ENCODE peak calls at places on chromosomes 13 and 19, in ten cellular contexts. S, H, I, B, V, D, E, C, Q and L are unnamed samples.

GRCh38 chr19:39327318-39327717 is 6.7 kb upstream of the LRFN1 start:
- DNase-seq in E (no peak), S (no peak), Q (no peak), H (no peak), I (no peak), D (no peak), C (no peak), V (no peak), B (no peak), L (no peak)

GRCh38 chr13:110499621-110500281 is 61.8 kb downstream of the RAB20 start:
- DNase-seq in D (peak; percentile 91), C (peak; percentile 84), Q (no peak), B (no peak), S (no peak), H (no peak), I (no peak), V (no peak), E (peak; percentile 79), L (peak; percentile 67)

GRCh38 chr13:19178901-19179593 is 2.6 kb downstream of the TUBA3C start:
- DNase-seq in C (no peak), E (no peak), I (no peak), V (no peak), H (no peak), S (no peak), D (no peak), B (no peak), Q (no peak), L (no peak)

GRCh38 chr13:38662362-38662761 is 24.5 kb upstream of the FREM2 start:
- DNase-seq in H (peak; percentile 66), V (no peak), I (no peak), Q (peak; percentile 89), S (no peak), E (peak; percentile 74), C (peak; percentile 81), B (no peak), D (peak; percentile 58), L (peak; percentile 54)

GRCh38 chr19:3270908-3271307 is 46.4 kb downstream of the CELF5 start:
- DNase-seq in E (peak; percentile 61), Q (peak; percentile 44), S (peak; percentile 84), V (no peak), D (peak; percentile 19), I (no peak), C (peak; percentile 18), H (peak; percentile 11), B (no peak), L (peak; percentile 41)

GRCh38 chr19:53076984-53077383 is 26.2 kb downstream of the ZNF160 start:
- DNase-seq in I (no peak), Q (peak; percentile 61), C (peak; percentile 12), D (peak; percentile 45), V (no peak), H (peak; percentile 60), S (peak; percentile 27), E (peak; percentile 40), B (no peak), L (peak; percentile 40)

GRCh38 chr19:8208119-8208709 is 956 bp upstream of the CERS4 start:
- DNase-seq in C (no peak), B (no peak), E (no peak), D (no peak), I (no peak), Q (no peak), H (no peak), V (no peak), S (no peak), L (no peak)

GRCh38 chr13:47279956-47280355 is 383.1 kb upstream of the HTR2A start:
- DNase-seq in I (no peak), C (no peak), V (no peak), B (no peak), S (no peak), H (no peak), D (no peak), Q (no peak), E (no peak), L (no peak)

DNA sequence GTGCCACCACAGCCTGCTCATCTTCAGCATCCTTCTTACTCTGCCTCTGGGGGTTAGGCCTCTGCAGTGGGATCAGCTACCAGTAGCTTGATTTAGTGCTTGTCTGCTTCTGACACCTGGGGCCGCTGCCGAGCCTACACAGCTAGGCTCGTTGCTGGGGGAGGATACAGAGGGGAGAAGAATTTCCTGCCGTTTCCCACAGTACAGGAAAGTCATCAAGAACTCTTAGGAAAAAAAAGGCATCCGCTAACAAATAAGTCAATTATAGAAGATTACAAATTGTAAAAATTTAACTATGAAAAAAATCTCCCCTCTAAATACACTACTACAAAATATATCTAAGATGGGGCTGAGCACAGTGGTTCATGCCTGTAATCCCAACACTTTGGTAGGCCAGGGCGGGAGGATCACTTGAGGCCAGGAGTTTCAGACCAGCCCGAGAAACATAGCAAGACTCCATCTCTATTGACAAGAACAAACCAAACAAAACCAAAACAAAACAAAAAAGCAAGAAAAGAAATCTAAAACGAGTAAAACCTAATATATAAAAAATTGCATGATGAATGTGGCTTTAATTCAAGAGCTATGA is 26.7 kb downstream of the LATS2 start:
- DNase-seq in H (peak; percentile 41), E (peak; percentile 63), D (peak; percentile 63), S (peak; percentile 18), C (peak; percentile 65), Q (peak; percentile 71), B (no peak), I (no peak), V (no peak), L (no peak)
- TF ChIP-seq CTCF in H (peak; percentile 71), E (peak; percentile 26), D (peak; percentile 39), S (peak; percentile 40), C (no peak), Q (peak; percentile 46), B (no peak), I (no peak), V (no peak), L (no peak)

GRCh38 chr19:41228486-41228885 is 9.5 kb downstream of the AXL start:
- DNase-seq in H (no peak), S (no peak), V (no peak), I (no peak), Q (no peak), C (no peak), B (no peak), E (no peak), D (no peak), L (no peak)

GRCh38 chr19:41224632-41225031 is 5.6 kb downstream of the AXL start:
- DNase-seq in I (no peak), S (no peak), E (no peak), V (no peak), Q (no peak), D (no peak), H (no peak), C (no peak), B (no peak), L (no peak)

GRCh38 chr19:41226053-41226873 is 7.2 kb downstream of the AXL start:
- DNase-seq in Q (peak; percentile 92), B (peak; percentile 37), I (peak; percentile 63), V (peak; percentile 51), E (peak; percentile 76), H (peak; percentile 66), S (peak; percentile 76), D (peak; percentile 82), C (peak; percentile 75), L (peak; percentile 78)

GRCh38 chr19:41225238-41226052 is 6.4 kb downstream of the AXL start:
- DNase-seq in B (peak; percentile 81), I (no peak), D (peak; percentile 98), C (peak; percentile 100), H (peak; percentile 99), V (peak; percentile 50), S (peak; percentile 83), Q (peak; percentile 99), E (peak; percentile 100), L (peak; percentile 95)

GRCh38 chr19:41226874-41227390 is 7.9 kb downstream of the AXL start:
- DNase-seq in S (no peak), Q (no peak), C (no peak), H (no peak), B (no peak), V (no peak), I (no peak), E (no peak), D (no peak), L (no peak)
- H3K4me3 ChIP-seq in S (peak overlapping the region; percentile 40), Q (peak overlapping the region; percentile 42), C (no peak overlapping the region), H (peak overlapping the region; percentile 31), B (peak overlapping the region; percentile 66), V (no peak overlapping the region), I (peak overlapping the region; percentile 38), E (no peak overlapping the region), D (no peak overlapping the region), L (no peak overlapping the region)

DNA sequence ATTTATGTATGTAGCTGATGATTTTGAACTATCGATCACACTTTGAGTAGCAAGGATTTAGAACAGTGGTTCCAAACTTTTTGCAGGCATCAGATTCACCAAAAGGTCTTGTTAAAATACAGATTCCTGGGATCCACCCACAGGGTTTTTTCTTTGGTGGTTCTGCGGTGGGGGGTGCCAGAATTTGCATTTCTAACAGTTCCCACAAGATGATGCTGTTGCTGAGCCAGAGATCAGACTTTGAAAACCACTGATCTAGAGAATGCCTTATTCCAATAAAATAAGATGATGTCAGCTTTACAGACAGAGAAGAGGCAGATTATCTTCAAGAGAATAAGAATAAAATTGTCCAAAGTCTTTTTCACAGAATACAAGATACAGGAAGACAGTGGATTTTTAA is 80.9 kb upstream of the SHISA2 start:
- DNase-seq in H (no peak), C (peak; percentile 1), Q (peak; percentile 46), E (peak; percentile 6), S (peak; percentile 8), D (no peak), I (no peak), V (no peak), B (no peak), L (no peak)
- TF ChIP-seq CTCF in H (peak; percentile 44), C (peak; percentile 13), Q (peak; percentile 35), E (peak; percentile 28), S (peak; percentile 45), D (peak; percentile 24), I (no peak), V (no peak), B (no peak), L (no peak)

GRCh38 chr19:46488551-46488950 is 7.1 kb downstream of the PNMA8B start:
- DNase-seq in C (no peak), B (no peak), D (no peak), H (no peak), S (no peak), Q (no peak), E (no peak), I (no peak), V (no peak), L (no peak)

GRCh38 chr19:46487178-46487801 is 8.4 kb downstream of the PNMA8B start:
- DNase-seq in B (no peak), V (no peak), E (peak; percentile 21), C (no peak), I (no peak), S (no peak), H (no peak), Q (no peak), D (no peak), L (no peak)

GRCh38 chr19:46489445-46490272 is 6.0 kb downstream of the PNMA8B start:
- DNase-seq in Q (peak; percentile 70), S (peak; percentile 39), B (peak; percentile 47), C (peak; percentile 76), I (no peak), V (no peak), H (peak; percentile 71), E (peak; percentile 69), D (peak; percentile 51), L (peak; percentile 29)

GRCh38 chr19:46487802-46488445 is 7.7 kb downstream of the PNMA8B start:
- DNase-seq in D (peak; percentile 62), C (no peak), Q (peak; percentile 78), I (peak; percentile 83), H (peak; percentile 42), B (no peak), E (peak; percentile 71), S (peak; percentile 80), V (peak; percentile 75), L (peak; percentile 65)

DNA sequence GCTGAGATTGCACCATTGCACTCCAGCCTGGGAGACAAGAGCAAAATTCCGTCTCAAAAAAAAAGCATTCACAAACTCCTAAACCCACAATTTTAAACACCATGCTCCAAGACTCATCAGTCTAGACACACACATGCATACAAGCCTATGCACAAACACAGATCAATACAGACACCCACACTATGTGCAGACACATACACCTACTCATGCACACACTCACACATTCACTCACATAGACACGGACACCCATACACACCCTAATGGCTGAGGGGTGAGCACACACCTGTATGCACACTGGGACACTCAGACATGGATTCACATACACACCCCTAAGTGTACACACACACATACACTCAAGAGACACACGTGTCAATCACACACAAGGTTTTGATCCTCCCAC is 9.3 kb downstream of the PNMA8B start:
- DNase-seq in H (no peak), S (no peak), E (no peak), B (no peak), I (no peak), C (no peak), Q (no peak), V (no peak), D (no peak), L (no peak)
- H3K4me3 ChIP-seq in H (no peak overlapping the region), S (no peak overlapping the region), E (no peak overlapping the region), B (no peak overlapping the region), I (no peak overlapping the region), C (no peak overlapping the region), Q (no peak overlapping the region), V (no peak overlapping the region), D (no peak overlapping the region), L (no peak overlapping the region)